ENCODE peak calls at places on chromosomes 11 and 22, in seven cellular contexts. W is lower lobe of right lung, J is AG04450, P is mesendoderm, K is psoas muscle, N is kidney, H is SJSA1. A is an unnamed sample.

GRCh38 chr11:34512810-34513673 is 552 bp downstream of the ELF5 start:
- DNase-seq in K (no peak), N (no peak), H (peak; percentile 77), W (peak; percentile 76), J (no peak), P (peak; percentile 83), A (peak; percentile 31)

GRCh38 chr11:16002942-16003341 is 353.4 kb downstream of the SOX6 start:
- DNase-seq in W (no peak), P (no peak), H (no peak), J (no peak), K (peak; percentile 51), N (no peak), A (no peak)

GRCh38 chr22:24801906-24802504 is 4.0 kb upstream of the SGSM1 start:
- DNase-seq in P (no peak), W (no peak), N (no peak), J (no peak), H (no peak), K (no peak), A (no peak)

GRCh38 chr22:20241579-20242392 is 26.3 kb downstream of the RTN4R start:
- DNase-seq in N (no peak), P (no peak), W (no peak), H (no peak), K (no peak), J (no peak), A (no peak)

GRCh38 chr11:35822815-35823495 is 120.9 kb upstream of the LDLRAD3 start:
- DNase-seq in K (no peak), J (no peak), N (no peak), H (no peak), W (no peak), P (no peak), A (no peak)

GRCh38 chr11:10322830-10323792 is 18.2 kb downstream of the ADM start:
- DNase-seq in P (peak; percentile 81), N (no peak), H (peak; percentile 69), J (no peak), K (peak; percentile 70), W (no peak), A (no peak)

GRCh38 chr11:15276616-15277015 is 161.9 kb downstream of the INSC start:
- DNase-seq in H (no peak), J (no peak), W (no peak), N (no peak), K (no peak), P (peak; percentile 46), A (no peak)

GRCh38 chr22:42902875-42903510 is 45.9 kb upstream of the ARFGAP3 start:
- DNase-seq in P (peak; percentile 87), J (peak; percentile 66), W (no peak), H (no peak), K (no peak), N (no peak), A (no peak)

GRCh38 chr11:57438345-57439280 is 11.7 kb upstream of the SLC43A3 start:
- DNase-seq in W (no peak), P (no peak), J (no peak), H (no peak), N (no peak), K (no peak), A (no peak)

GRCh38 chr22:32444068-32444467 is 20.2 kb downstream of the BPIFC start:
- DNase-seq in P (peak; percentile 43), N (no peak), W (no peak), K (no peak), H (no peak), J (no peak), A (no peak)

GRCh38 chr11:120343429-120343828 is 7.2 kb downstream of the ARHGEF12 start:
- DNase-seq in K (no peak), W (no peak), H (no peak), P (no peak), J (no peak), N (no peak), A (no peak)

GRCh38 chr11:126886636-126887035 is 113.9 kb downstream of the KIRREL3 start:
- DNase-seq in J (no peak), H (no peak), W (no peak), K (no peak), N (no peak), P (no peak), A (no peak)

GRCh38 chr11:60942970-60943565 is 8.9 kb downstream of the SLC15A3 start:
- DNase-seq in W (no peak), J (no peak), K (no peak), P (no peak), N (no peak), H (no peak), A (no peak)

GRCh38 chr22:48173061-48173849 is 1410.8 kb downstream of the TBC1D22A start:
- DNase-seq in N (no peak), K (no peak), H (no peak), P (no peak), J (no peak), W (no peak), A (no peak)

GRCh38 chr22:20421507-20421874 is 16.1 kb downstream of the SCARF2 start:
- DNase-seq in P (no peak), N (peak; percentile 11), W (peak; percentile 4), K (no peak), J (no peak), H (no peak), A (no peak)

GRCh38 chr11:10307411-10308207 is 2.7 kb downstream of the ADM start:
- DNase-seq in P (peak; percentile 92), W (peak; percentile 87), H (peak; percentile 93), N (peak; percentile 95), K (peak; percentile 94), J (peak; percentile 76), A (no peak)

GRCh38 chr11:101618691-101619090 is 34.9 kb upstream of the TRPC6 start:
- DNase-seq in H (no peak), N (no peak), P (peak; percentile 34), K (no peak), J (peak; percentile 44), W (no peak), A (peak; percentile 49)

GRCh38 chr11:30749268-30749667 is 163.1 kb upstream of the MPPED2 start:
- DNase-seq in H (no peak), P (peak; percentile 31), K (no peak), N (no peak), J (no peak), W (no peak), A (no peak)

GRCh38 chr11:117230286-117230961 is 1.4 kb downstream of the PCSK7 start:
- DNase-seq in H (no peak), P (no peak), N (peak; percentile 46), W (no peak), K (no peak), J (no peak), A (no peak)

GRCh38 chr22:29917052-29917902 is 34.3 kb downstream of the MTMR3 start:
- DNase-seq in N (no peak), H (no peak), J (no peak), K (peak; percentile 69), W (no peak), P (no peak), A (no peak)

GRCh38 chr11:89477175-89477574 is 14.0 kb downstream of the NOX4 start:
- DNase-seq in W (no peak), H (no peak), J (no peak), K (no peak), P (peak; percentile 64), N (no peak), A (no peak)

GRCh38 chr11:12269104-12269441 is 108.3 kb upstream of the PARVA start:
- DNase-seq in W (no peak), H (no peak), N (peak; percentile 74), K (no peak), P (peak; percentile 44), J (no peak), A (no peak)

GRCh38 chr22:28244760-28245159 is 325.7 kb upstream of the PITPNB start:
- DNase-seq in H (no peak), N (no peak), J (no peak), W (no peak), P (no peak), K (no peak), A (no peak)

GRCh38 chr11:124942446-124943202 is 6.8 kb upstream of the HEPACAM start:
- DNase-seq in K (no peak), H (no peak), J (no peak), P (no peak), W (no peak), N (no peak), A (no peak)

GRCh38 chr22:37843746-37844089 is 416 bp downstream of the ANKRD54 start:
- DNase-seq in H (no peak), J (no peak), P (no peak), W (no peak), K (peak; percentile 78), N (no peak), A (no peak)

GRCh38 chr22:46056169-46057041 is 79.4 kb upstream of the WNT7B start:
- DNase-seq in P (no peak), N (peak; percentile 84), W (peak; percentile 54), K (peak; percentile 74), J (no peak), H (peak; percentile 73), A (no peak)

GRCh38 chr11:111444040-111444439 is 65.0 kb upstream of the POU2AF1 start:
- DNase-seq in W (no peak), P (no peak), K (no peak), H (no peak), J (no peak), N (no peak), A (no peak)
- H3K4me3 ChIP-seq in W (no peak overlapping the region), P (no peak overlapping the region), K (no peak overlapping the region), H (no peak overlapping the region), J (no peak overlapping the region), N (no peak overlapping the region), A (no peak overlapping the region)

DNA sequence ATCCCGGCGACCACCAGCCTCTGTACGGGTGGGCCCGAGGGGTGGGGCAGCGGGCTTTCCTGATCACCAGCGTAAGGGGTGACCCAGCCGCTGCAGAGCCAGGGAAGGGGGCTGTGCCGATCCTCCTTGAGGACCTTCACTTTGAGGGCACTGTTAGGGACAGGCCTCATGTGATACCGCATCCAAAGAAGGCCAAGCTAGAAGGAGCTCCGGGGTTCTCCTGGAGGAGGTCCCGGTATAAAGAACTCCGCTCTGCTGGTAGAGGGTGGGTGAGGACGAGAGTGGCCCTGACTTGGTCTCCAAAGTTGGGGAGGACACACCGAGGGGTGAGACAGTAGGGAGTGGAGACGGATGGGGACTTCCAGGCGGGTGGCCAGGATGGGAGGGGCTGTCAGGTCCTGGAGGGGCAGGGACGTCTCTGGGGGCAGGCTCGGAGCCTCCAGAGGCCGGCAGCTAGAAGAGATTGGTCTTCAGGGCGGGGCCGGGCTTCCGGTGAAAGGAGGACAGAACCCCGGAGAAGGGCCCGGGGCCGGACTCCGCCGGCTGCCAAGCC is 4.6 kb downstream of the PHOX2A start:
- DNase-seq in H (peak; percentile 61), W (peak; percentile 82), P (peak; percentile 78), N (peak; percentile 91), J (no peak), K (peak; percentile 86), A (peak; percentile 20)
- H3K4me3 ChIP-seq in H (peak overlapping the region; percentile 27), W (peak overlapping the region; percentile 46), P (no peak overlapping the region), N (no peak overlapping the region), J (peak overlapping the region; percentile 43), K (peak overlapping the region; percentile 60), A (no peak overlapping the region)

GRCh38 chr11:65415499-65416340 is 6.9 kb upstream of the NEAT1 start:
- DNase-seq in W (peak; percentile 46), H (no peak), P (no peak), N (peak; percentile 75), J (no peak), K (no peak), A (no peak)
- H3K4me3 ChIP-seq in W (peak overlapping the region; percentile 91), H (no peak overlapping the region), P (no peak overlapping the region), N (no peak overlapping the region), J (peak overlapping the region; percentile 44), K (peak overlapping the region; percentile 86), A (no peak overlapping the region)

DNA sequence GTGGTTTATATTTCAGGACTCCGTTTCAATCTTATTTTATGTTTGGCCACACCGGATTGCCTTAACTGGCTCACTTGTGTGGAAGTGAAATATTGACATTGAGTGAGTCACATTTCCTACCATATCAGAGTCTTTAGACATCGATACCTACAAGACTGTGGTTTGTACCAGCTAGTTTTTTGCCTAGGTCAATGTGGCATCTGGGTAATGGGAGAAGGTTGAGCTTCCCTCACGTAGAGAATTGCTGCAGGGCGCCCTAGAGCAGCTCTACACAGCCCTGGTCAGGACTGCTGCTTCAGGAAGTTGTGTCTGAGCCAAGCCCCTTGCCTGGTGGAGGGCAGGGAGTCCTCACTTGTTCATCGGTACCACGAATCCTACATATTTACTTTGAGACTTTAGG is 1.6 kb downstream of the GRAMD1B start:
- DNase-seq in J (no peak), N (no peak), W (no peak), K (no peak), P (peak; percentile 38), H (no peak), A (no peak)
- H3K4me3 ChIP-seq in J (peak overlapping the region; percentile 78), N (no peak overlapping the region), W (peak overlapping the region; percentile 59), K (peak overlapping the region; percentile 82), P (peak overlapping the region; percentile 89), H (no peak overlapping the region), A (peak overlapping the region; percentile 67)

A was measured in HFF-Myc.